ENCODE peak calls at places on chromosomes 5 and 9, in four cellular contexts. O is foreskin keratinocyte, E is astrocyte, J is bronchial epithelial cell. N is an unnamed sample.

GRCh38 chr5:13957032-13957645 is 12.7 kb upstream of the DNAH5 start:
- DNase-seq in O (peak), E (peak), J (peak), N (peak)

GRCh38 chr9:91320299-91320698 is 41.4 kb downstream of the AUH start:
- DNase-seq in J (no peak), E (no peak), O (no peak), N (no peak)

GRCh38 chr9:120925535-120926396 is 830 bp downstream of the TRAF1 start:
- DNase-seq in O (peak), J (peak), E (peak), N (no peak)

GRCh38 chr5:158837908-158838307 is 261.8 kb downstream of the EBF1 start:
- DNase-seq in J (no peak), E (no peak), O (no peak), N (no peak)

GRCh38 chr9:134403682-134404301 is 77.5 kb downstream of the RXRA start:
- DNase-seq in J (no peak), O (no peak), E (peak), N (no peak)

GRCh38 chr5:50694027-50694590 is 27.7 kb downstream of the PARP8 start:
- DNase-seq in J (no peak), E (no peak), O (no peak), N (no peak)

GRCh38 chr9:86706391-86706790 is 240.9 kb downstream of the GAS1 start:
- DNase-seq in J (peak), O (no peak), E (peak), N (no peak)

GRCh38 chr5:53006920-53007890 is 18.1 kb downstream of the ITGA2 start:
- DNase-seq in O (peak), E (no peak), J (peak), N (no peak)

GRCh38 chr9:103037508-103038477 is 42.7 kb downstream of the CYLC2 start:
- DNase-seq in E (peak), O (no peak), J (peak), N (no peak)

GRCh38 chr9:96258967-96259366 is 43.0 kb downstream of the HSD17B3 start:
- DNase-seq in E (no peak), J (no peak), O (no peak), N (no peak)

GRCh38 chr9:74824654-74825053 is 63.1 kb downstream of the TRPM6 start:
- DNase-seq in J (peak), E (no peak), O (no peak), N (no peak)

GRCh38 chr9:108142142-108142503 is 652.6 kb upstream of the KLF4 start:
- DNase-seq in E (no peak), J (no peak), O (no peak), N (no peak)

GRCh38 chr5:94615843-94616242 is 2.6 kb downstream of the KIAA0825 start:
- DNase-seq in E (no peak), O (no peak), J (no peak), N (no peak)

GRCh38 chr9:70502690-70503089 is 88.2 kb upstream of the KLF9 start:
- DNase-seq in J (no peak), O (no peak), E (no peak), N (no peak)

GRCh38 chr9:13113201-13113600 is 166.3 kb downstream of the MPDZ start:
- DNase-seq in E (peak), J (peak), O (peak), N (no peak)

GRCh38 chr5:36641416-36641815 is 35.0 kb downstream of the SLC1A3 start:
- DNase-seq in J (no peak), O (no peak), E (peak), N (no peak)

GRCh38 chr9:85269811-85270210 is 471.9 kb downstream of the AGTPBP1 start:
- DNase-seq in E (no peak), O (no peak), J (no peak), N (no peak)

GRCh38 chr9:124779368-124780059 is 2.6 kb downstream of the OLFML2A start:
- DNase-seq in O (peak), J (peak), E (peak), N (no peak)

DNA sequence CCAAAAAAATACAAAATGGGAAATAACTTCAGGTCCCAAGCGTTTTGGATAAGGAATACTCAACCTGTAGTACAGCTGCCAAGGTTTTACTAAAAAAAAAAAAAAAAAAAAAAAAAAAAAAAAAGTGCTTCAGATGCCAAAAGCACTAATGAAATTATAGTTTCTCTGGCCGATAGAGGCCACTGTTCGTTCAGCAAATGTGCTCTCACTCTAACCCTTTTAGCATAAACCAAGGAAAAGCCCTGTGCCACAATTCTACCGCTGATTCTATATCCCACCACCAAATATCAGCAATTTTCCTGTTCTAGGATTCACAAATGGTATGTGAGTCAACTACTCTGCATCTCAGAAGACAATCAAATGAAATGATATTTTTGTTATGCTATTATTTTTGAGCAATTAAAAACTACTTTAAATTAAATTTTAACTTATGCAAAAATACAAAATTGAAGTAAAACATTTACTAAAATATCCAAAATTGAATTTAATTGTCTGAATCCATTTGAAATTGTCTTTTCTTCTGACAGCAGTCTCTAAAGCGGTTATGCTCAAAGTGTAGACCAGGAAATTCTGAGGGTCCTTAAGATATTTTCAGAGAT is 79.8 kb downstream of the RICTOR start:
- DNase-seq in O (peak), E (peak), J (peak), N (no peak)
- TF ChIP-seq CTCF in O (peak), E (peak), J (peak), N (peak)

DNA sequence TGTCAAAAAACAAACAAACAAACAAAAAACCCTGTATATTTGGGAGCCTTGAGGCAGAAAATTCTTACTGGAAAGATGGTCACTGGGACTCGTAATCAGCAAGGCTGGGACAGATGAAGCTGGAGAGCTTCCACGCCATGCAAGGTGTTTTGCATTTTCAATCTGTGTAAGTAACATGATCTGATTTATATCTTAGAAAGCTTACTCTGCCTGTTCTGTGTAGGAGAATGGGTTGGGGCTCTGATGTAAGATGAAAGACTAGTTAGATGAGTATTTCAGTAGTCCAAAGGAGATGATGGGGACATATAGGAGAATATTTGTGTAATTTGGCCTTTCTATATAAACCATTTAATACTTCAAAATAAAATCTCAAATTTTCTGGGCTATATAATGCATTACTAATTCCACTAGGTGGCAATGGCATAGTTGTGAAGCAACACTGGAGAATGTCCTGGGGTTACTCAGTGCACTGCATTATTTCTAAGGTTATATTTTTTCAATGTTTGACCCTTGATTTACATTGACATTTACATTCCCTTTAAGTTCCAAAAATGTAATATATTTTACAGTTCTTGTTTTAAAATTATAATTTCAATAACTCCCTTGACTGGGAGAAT is 21.9 kb upstream of the FSD1L start:
- DNase-seq in E (no peak), O (no peak), J (peak), N (no peak)
- TF ChIP-seq CTCF in E (peak), O (peak), J (peak), N (peak)

GRCh38 chr5:65329266-65329665 is 152.5 kb downstream of the ADAMTS6 start:
- DNase-seq in E (peak), O (no peak), J (no peak), N (no peak)
- TF ChIP-seq CTCF in E (no peak), O (no peak), J (no peak), N (no peak)

GRCh38 chr5:11334404-11334803 is 569.8 kb downstream of the CTNND2 start:
- DNase-seq in J (no peak), E (no peak), O (no peak), N (no peak)
- TF ChIP-seq CTCF in J (no peak), E (no peak), O (no peak), N (no peak)

GRCh38 chr5:142716963-142717362 is 31.1 kb upstream of the FGF1 start:
- DNase-seq in J (peak), O (peak), E (peak), N (no peak)
- TF ChIP-seq CTCF in J (peak), O (peak), E (peak), N (peak)

DNA sequence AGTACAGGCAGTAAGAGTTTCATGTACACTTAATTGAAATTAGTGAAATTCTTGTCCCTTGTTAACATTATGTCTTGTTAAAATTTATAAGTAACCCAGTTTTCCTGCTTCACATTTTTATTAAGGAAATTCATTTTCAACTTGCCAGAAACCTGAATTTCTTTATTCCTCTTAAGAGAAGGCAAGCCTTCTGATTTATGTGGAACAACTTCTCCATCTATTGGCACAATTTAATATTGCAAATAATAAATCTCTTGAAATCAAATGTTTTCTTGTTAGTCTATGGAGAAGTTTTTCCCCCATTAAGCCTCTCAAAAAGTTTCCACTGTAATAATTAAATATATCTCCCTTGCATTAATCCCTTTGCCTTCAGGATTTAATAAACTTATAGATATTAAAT is 33.8 kb upstream of the ACO1 start:
- DNase-seq in J (peak), E (peak), O (no peak), N (no peak)
- TF ChIP-seq CTCF in J (no peak), E (peak), O (peak), N (peak)

DNA sequence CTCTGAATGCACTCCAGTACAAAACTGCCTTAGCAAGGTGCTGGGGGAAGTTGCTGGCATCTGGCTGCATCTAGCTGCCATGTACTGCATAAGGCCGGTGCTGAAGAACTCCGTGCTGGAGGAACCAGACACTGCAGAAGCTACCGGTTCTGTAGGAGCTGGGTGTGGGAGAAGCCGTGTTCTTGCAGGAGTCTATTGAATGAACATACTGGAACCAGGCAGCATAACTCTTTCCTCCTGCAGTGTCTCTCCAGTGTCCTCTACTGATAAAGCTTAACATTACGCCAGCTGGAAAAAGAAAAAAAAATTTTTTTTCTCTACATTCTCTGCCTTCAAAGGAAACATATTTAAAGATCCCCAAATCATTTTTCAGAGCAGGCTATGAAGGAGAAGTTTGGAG is 38.5 kb downstream of the VPS13A start:
- DNase-seq in J (no peak), E (no peak), O (no peak), N (no peak)
- TF ChIP-seq CTCF in J (peak), E (no peak), O (peak), N (peak)

GRCh38 chr5:138339086-138339456 is 1.0 kb downstream of the FAM53C start:
- DNase-seq in O (no peak), E (no peak), J (no peak), N (no peak)

GRCh38 chr5:138339464-138339863 is 1.4 kb downstream of the FAM53C start:
- DNase-seq in J (no peak), O (no peak), E (no peak), N (no peak)

GRCh38 chr5:138336952-138337684 is 948 bp upstream of the FAM53C start:
- DNase-seq in E (no peak), O (no peak), J (no peak), N (no peak)

GRCh38 chr5:138338411-138339085 is 482 bp downstream of the FAM53C start:
- DNase-seq in J (no peak), E (no peak), O (no peak), N (no peak)

DNA sequence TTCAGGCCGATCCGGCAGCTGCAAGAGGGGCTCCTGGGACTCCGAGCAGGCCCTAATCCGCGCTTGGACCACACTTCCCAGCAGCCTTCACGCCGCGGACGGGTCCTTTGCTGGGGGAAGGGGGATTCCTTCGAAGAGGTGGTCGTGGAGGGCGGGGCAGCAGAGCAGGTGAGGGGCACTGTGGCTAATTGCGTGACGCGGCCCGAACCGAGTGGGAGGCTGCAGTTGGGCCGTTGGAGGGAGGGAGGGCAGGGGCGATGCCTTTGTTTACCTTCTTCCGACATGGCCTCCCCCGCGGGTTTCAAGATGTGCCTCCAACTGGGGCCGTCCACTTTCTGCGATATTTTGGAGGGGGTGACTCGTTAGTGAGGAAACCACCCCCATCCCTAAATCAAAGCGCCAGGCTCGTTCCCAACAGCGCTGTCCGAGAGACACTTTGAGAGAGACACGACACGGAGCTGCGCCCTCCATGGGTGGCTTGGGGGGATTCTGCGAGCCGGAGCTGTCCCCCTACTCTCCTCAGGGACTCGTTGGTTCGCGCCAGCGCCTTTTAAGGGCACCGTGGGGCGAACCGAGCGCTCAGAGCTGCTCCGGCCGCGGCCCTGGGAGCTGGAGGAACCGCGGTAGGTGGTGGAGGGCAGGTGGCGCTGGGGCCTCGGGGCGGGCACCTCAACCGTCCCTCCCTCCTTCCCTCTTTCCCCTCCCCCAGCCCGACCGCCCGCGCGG is at the start of gene FAM53C:
- DNase-seq in E (peak), J (peak), O (peak), N (peak)
- TF ChIP-seq CTCF in E (no peak), J (no peak), O (no peak), N (no peak)

DNA sequence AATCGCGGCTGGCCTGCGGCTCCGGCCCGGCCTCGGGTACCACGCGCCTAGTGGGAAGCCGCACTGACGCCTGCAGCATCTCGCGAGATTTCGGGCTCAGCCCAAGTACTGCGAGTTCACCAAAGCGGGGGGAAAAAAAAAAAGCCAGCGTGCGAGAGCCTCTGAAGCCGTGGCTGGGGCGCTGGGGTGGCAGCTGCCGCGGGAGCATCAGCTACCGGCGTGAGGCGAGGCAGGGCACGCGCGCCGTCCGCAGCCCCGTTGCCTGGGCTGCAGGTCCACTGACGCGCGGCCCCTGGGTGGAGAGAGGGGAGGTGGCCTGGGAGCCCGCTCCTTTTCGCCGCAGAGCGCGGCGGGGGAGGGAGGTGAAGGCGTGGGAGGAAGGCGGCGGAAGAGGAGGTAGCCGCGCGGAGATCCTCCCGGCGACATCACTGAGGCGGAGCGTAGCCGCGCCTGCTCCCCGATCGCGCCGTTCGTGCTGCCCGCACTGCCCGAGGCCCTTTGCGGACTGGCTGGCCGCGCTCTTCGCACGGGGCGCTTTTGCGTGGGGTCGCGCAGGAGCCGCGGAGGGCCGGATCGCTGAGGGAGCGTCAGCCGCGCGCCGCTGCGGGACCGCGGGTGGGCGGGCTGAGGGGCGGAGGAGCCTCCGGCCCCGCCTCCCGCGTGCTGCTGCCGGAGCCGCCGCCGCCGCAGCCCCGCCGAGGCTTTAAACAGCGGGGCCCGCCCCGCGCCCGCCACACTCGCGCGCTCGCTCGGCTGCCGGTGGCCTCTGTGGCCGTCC is at the start of gene SLC12A2:
- DNase-seq in E (peak), O (peak), J (peak), N (peak)
- TF ChIP-seq CTCF in E (no peak), O (no peak), J (no peak), N (no peak)